ENCODE peak calls at places on chromosomes 1 and 21, in seven cellular contexts. Q is CD8-positive, alpha-beta T cell; N is left ventricle myocardium inferior; F is fibroblast of the aortic adventitia; M is colonic mucosa; W is cardiac muscle cell; L is esophagus squamous epithelium. T is an unnamed sample.

GRCh38 chr1:118115567-118116272 is 69.3 kb downstream of the SPAG17 start:
- DNase-seq in M (no peak), N (no peak), Q (no peak), F (peak), L (no peak), W (no peak), T (peak)

GRCh38 chr1:75587692-75588091 is 23.2 kb downstream of the SLC44A5 start:
- DNase-seq in M (no peak), N (no peak), W (peak), L (no peak), F (no peak), Q (no peak), T (no peak)

GRCh38 chr1:81111818-81112217 is 688.9 kb upstream of the ADGRL2 start:
- DNase-seq in Q (no peak), W (no peak), L (no peak), N (no peak), M (no peak), F (peak), T (peak)

GRCh38 chr1:108533351-108534083 is 26.4 kb upstream of the EEIG2 start:
- DNase-seq in Q (no peak), F (no peak), W (no peak), M (peak), L (no peak), N (no peak), T (no peak)

GRCh38 chr1:118914379-118915161 is 73.6 kb downstream of the TBX15 start:
- DNase-seq in N (no peak), M (no peak), W (no peak), F (no peak), Q (no peak), L (no peak), T (no peak)

GRCh38 chr1:210416049-210416448 is 87.3 kb downstream of the HHAT start:
- DNase-seq in L (no peak), N (no peak), W (peak), F (no peak), Q (no peak), M (no peak), T (no peak)

GRCh38 chr21:34695434-34695833 is 26.6 kb downstream of the CLIC6 start:
- DNase-seq in M (no peak), N (no peak), F (no peak), Q (no peak), W (no peak), L (no peak), T (no peak)

GRCh38 chr1:199545780-199546179 is 481.7 kb upstream of the NR5A2 start:
- DNase-seq in Q (no peak), F (no peak), W (no peak), M (no peak), N (no peak), L (no peak), T (peak)

GRCh38 chr1:201166964-201167624 is 12.8 kb upstream of the TMEM9 start:
- DNase-seq in L (no peak), Q (no peak), F (no peak), M (no peak), N (no peak), W (no peak), T (no peak)

GRCh38 chr1:239719642-239720258 is 333.4 kb downstream of the CHRM3 start:
- DNase-seq in M (peak), F (no peak), W (no peak), L (no peak), N (no peak), Q (peak), T (no peak)

GRCh38 chr21:35084869-35085268 is 35.8 kb upstream of the RUNX1 start:
- DNase-seq in F (peak), L (no peak), M (no peak), N (no peak), W (no peak), Q (no peak), T (peak)

GRCh38 chr1:16150508-16150907 is 5.4 kb downstream of the EPHA2 start:
- DNase-seq in W (no peak), F (no peak), N (no peak), M (no peak), Q (no peak), L (no peak), T (no peak)

GRCh38 chr1:162380061-162380846 is 1.3 kb upstream of the C1orf226 start:
- DNase-seq in F (no peak), M (peak), L (no peak), W (no peak), N (no peak), Q (no peak), T (no peak)

GRCh38 chr1:147492207-147492606 is 49.1 kb upstream of the BCL9 start:
- DNase-seq in N (no peak), W (no peak), Q (no peak), L (no peak), M (no peak), F (no peak), T (no peak)

GRCh38 chr1:225451340-225451739 is 23.5 kb upstream of the LBR start:
- DNase-seq in N (no peak), M (no peak), Q (no peak), L (no peak), W (no peak), F (no peak), T (no peak)

GRCh38 chr1:174074757-174075156 is 52.6 kb upstream of the RC3H1 start:
- DNase-seq in Q (no peak), N (no peak), M (no peak), L (no peak), F (peak), W (no peak), T (peak)

GRCh38 chr1:29592261-29592615 is 355.9 kb downstream of the PTPRU start:
- DNase-seq in L (no peak), F (no peak), N (no peak), W (no peak), M (peak), Q (no peak), T (no peak)

GRCh38 chr1:210496063-210496462 is 167.4 kb downstream of the HHAT start:
- DNase-seq in N (peak), M (no peak), W (no peak), L (no peak), Q (no peak), F (peak), T (peak)

GRCh38 chr21:31671931-31672330 is 12.4 kb downstream of the SOD1 start:
- DNase-seq in W (no peak), Q (no peak), F (no peak), N (no peak), M (no peak), L (no peak), T (no peak)

GRCh38 chr21:31675960-31676359 is 16.5 kb downstream of the SOD1 start:
- DNase-seq in N (no peak), L (no peak), F (no peak), M (no peak), Q (no peak), W (no peak), T (no peak)

GRCh38 chr21:31675332-31675731 is 15.8 kb downstream of the SOD1 start:
- DNase-seq in M (no peak), W (no peak), F (no peak), N (no peak), L (no peak), Q (no peak), T (no peak)

GRCh38 chr21:31671146-31671716 is 11.7 kb downstream of the SOD1 start:
- DNase-seq in Q (no peak), F (no peak), M (no peak), L (no peak), W (no peak), N (no peak), T (no peak)

GRCh38 chr21:31673513-31673912 is 14.0 kb downstream of the SOD1 start:
- DNase-seq in W (no peak), L (no peak), N (no peak), F (no peak), Q (no peak), M (no peak), T (no peak)
- H3K4me3 ChIP-seq in W (no peak), L (no peak), N (no peak), F (no peak), Q (no peak), M (no peak), T (no peak)

GRCh38 chr1:172399369-172400072 is 21.0 kb upstream of the C1orf105 start:
- DNase-seq in F (peak), W (peak), N (peak), M (peak), Q (no peak), L (no peak), T (peak)
- TF ChIP-seq CTCF in F (peak), W (peak), N (peak), M (peak), Q (peak), L (peak), T (peak)

DNA sequence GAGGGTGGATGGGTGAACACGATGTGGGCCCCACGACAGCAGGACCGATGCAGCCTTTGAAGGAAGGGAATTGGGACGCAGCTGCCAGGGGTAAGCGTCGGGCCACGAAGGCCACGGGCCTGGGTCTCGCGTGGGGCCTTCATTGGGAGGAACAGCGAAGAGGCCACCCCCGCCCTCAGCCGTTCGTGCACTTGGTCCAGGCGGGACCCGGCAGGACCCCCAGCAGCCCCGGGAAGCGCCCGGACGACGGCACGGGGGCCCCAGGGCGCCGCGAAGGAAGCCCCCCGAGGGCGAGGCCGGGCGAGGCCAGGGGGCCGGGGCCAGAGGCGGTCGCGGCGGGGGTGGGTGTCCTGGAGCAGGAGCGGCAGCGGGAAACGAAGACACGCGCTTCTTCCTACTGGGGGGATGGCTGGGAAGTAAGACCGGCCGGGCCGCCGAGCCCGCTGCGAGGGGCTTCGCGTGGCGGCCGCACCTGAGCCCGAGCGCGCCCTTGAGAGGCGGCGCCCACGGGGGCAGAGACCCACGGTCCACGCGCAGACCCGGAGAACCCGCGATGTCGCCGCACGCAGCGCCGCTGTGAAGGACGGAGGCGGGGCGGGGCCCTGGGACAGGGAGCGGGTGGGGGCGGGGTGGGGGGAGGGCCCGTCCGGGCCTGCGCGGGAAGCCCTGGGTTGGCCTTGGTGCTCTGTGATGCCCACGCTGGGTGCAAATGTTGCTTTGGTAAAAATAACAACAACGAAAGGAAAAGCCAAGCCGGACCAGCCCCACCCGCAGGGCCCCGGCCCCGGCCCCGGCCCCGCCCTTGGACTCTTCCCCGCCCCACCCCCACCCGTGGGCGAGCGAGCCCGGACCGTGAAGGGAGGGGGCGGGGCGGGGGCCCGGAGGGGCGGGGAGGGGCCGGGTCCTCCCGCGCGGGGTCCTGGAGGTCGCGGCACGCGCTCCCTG is 56.0 kb upstream of the ADARB1 start:
- DNase-seq in F (no peak), L (no peak), M (no peak), Q (no peak), W (no peak), N (peak), T (no peak)
- H3K4me3 ChIP-seq in F (peak), L (peak), M (peak), Q (peak), W (peak), N (peak), T (peak)

DNA sequence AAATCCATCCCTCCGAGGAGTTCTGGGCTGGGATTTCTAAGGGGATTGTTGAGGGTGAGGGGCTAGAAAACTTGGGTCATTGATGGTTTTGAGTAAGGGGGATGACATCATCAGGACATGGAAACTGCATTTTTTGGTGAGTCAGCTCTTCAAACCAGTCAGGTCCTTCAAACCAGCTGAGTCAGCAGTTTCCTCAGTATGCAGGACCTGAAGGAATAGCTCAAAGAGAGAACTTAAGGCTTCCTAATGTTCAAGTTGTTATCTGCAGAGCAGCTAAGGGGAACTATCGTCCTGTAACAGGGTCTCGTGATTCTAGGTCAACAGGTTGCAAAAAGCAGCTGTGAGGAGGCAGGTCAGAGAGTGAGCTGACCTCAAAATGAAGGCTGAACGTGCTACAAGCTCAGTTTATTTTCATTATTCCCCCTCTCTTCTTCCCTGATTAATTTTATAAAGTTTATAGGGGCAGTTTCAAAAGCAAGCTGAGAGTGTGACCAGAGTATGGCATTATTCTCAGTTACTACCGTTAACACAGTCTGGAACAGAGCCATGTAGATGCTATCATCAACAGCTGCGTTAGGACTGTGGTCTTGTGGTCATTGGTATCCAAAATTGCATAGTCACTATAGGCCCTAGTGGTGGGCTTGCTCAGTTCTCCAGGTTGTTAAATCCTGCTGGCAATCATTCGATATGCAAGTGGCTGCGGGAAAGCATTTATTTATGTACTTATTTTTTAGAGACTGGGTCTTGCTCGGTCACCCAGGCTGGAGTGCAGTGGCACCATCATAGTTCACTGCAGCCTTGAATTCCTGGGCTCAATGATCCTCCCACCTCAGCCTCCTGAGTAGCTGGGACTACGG is 10.7 kb upstream of the SDC3 start:
- DNase-seq in Q (no peak), W (peak), F (peak), N (no peak), M (no peak), L (no peak), T (peak)
- TF ChIP-seq CTCF in Q (no peak), W (no peak), F (no peak), N (no peak), M (no peak), L (no peak), T (no peak)

GRCh38 chr21:45481977-45482898 is 60.0 kb downstream of the SLC19A1 start:
- DNase-seq in F (no peak), Q (no peak), N (no peak), L (no peak), M (no peak), W (no peak), T (no peak)
- H3K4me3 ChIP-seq in F (no peak), Q (peak), N (no peak), L (no peak), M (no peak), W (no peak), T (no peak)

GRCh38 chr1:92927870-92928269 is 33.4 kb downstream of the DIPK1A start:
- DNase-seq in L (no peak), M (no peak), W (no peak), N (no peak), F (no peak), Q (no peak), T (no peak)
- TF ChIP-seq CTCF in L (no peak), M (no peak), W (no peak), N (no peak), F (no peak), Q (no peak), T (no peak)

GRCh38 chr1:21935891-21936365 is 1.2 kb downstream of the HSPG2 start:
- DNase-seq in N (no peak), Q (no peak), M (peak), L (no peak), W (no peak), F (no peak), T (peak)
- H3K4me3 ChIP-seq in N (peak), Q (no peak), M (peak), L (peak), W (peak), F (peak), T (peak)

DNA sequence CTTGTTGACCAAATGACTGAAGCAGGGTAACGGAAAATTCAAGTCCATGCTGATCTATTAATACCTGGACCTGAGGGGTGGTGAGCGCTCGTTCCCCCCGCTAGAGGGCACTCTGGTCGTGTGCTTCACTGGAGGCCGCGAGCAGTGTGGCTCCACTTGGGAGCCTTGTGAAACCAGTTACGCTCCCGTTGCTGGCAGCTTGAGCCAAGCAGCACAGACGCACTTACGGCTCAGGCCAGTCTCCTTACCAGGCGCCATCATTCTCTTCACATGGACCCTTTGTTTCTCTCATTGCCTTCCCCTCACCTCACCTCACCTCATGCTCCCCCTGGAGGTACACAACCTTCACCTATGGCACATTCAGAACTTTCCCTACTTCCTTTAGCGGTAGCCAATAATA is 49.7 kb upstream of the TSPAN2 start:
- DNase-seq in M (peak), F (peak), W (peak), N (peak), L (peak), Q (peak), T (peak)
- TF ChIP-seq CTCF in M (peak), F (peak), W (peak), N (peak), L (peak), Q (peak), T (peak)

DNA sequence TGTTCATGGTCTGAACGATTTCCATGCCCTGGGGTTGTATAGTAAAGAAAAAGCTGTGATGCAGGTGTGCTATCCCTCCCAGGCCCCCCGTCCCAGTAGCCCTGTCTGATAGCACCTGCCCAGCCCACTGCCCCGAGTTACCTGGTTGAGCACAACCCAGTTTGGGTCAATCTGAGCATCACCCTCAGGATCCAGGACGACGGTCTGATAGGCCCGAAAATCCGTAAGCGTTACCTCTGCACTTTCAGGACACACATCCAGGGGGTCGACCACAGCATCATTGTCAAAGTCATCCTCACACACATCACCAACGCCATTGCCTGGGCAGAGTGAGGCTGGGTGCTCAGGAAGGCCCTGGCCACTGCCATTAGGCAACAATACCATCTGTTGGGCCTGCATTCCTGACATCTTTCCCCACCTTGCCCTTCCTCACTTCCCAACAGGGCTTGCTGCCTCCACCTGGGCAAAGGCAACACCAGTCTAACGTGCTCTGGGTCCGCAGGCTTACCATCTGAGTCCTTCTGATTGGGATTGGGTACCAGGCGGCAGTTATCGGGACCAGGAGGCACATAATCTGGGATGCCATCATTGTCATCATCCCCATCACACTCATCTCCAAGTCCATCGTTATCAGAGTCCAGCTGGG is 9.7 kb downstream of the THBS3 start:
- DNase-seq in F (no peak), Q (no peak), W (no peak), M (no peak), L (no peak), N (no peak), T (no peak)
- H3K4me3 ChIP-seq in F (no peak), Q (no peak), W (no peak), M (no peak), L (no peak), N (no peak), T (no peak)

DNA sequence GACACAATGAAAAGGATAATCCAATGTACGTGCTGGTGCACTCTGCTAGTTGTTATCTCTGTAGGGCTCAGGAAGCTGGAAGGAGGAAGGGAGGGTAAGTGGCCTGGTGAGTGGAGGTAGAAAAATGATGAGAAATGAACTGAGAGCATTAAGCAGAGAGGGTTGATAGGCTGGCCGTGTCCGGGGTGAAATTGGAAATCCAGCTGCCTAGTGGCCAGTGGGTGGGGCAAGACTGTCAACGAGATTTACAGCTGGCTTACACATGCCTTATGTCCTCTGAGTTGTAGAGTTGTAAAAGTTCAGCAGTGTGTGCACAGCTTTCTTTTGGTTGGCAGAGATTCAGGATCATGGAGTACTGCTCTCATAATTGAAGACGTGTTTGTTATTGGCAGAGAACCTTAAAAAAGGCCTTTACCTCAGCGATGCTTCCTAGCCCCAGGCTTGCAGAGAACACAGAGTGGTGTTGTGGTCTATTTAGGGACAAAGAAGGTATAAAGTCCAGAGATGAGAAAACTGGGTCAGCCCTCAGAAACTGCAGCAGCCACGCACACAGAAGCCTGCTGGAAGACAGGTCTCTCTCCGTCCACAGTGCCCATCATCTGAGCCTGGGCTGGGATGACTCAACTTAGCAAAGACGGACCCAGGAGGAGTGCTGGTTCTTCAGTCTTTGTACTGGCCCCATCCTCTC is 132.4 kb downstream of the EDEM3 start:
- DNase-seq in W (peak), N (peak), L (no peak), Q (no peak), M (peak), F (peak), T (peak)
- TF ChIP-seq CTCF in W (no peak), N (peak), L (no peak), Q (no peak), M (no peak), F (no peak), T (no peak)